ENCODE peak calls at places on chromosomes 4 and X, in nine cellular contexts. One of them, this sample, is unnamed.

GRCh38 chr4:113675731-113676707 is 85.5 kb downstream of the CAMK2D start:
- DNase-seq in BJ: no peak
- DNase-seq in CD4-positive, CD25-positive, alpha-beta regulatory T cell: no peak
- DNase-seq in M059J: peak; percentile 5
- DNase-seq in posterior vena cava: no peak
- DNase-seq in A172: no peak
- DNase-seq in breast epithelium: no peak
- DNase-seq in T follicular helper cell: no peak
- DNase-seq in kidney tubule cell: no peak
- DNase-seq in this sample: no peak

GRCh38 chrX:138775501-138775900 is 64.0 kb upstream of the FGF13 start:
- DNase-seq in BJ: no peak
- DNase-seq in CD4-positive, CD25-positive, alpha-beta regulatory T cell: no peak
- DNase-seq in M059J: peak; percentile 67
- DNase-seq in posterior vena cava: no peak
- DNase-seq in A172: peak; percentile 11
- DNase-seq in breast epithelium: no peak
- DNase-seq in T follicular helper cell: no peak
- DNase-seq in kidney tubule cell: peak; percentile 47
- DNase-seq in this sample: peak; percentile 5

GRCh38 chr4:138910201-138910913 is 105.2 kb upstream of the NOCT start:
- DNase-seq in BJ: no peak
- DNase-seq in CD4-positive, CD25-positive, alpha-beta regulatory T cell: no peak
- DNase-seq in M059J: peak; percentile 72
- DNase-seq in posterior vena cava: no peak
- DNase-seq in A172: peak; percentile 64
- DNase-seq in breast epithelium: no peak
- DNase-seq in T follicular helper cell: no peak
- DNase-seq in kidney tubule cell: peak; percentile 74
- DNase-seq in this sample: no peak

GRCh38 chrX:38774249-38774648 is 27.0 kb upstream of the MID1IP1 start:
- DNase-seq in BJ: no peak
- DNase-seq in CD4-positive, CD25-positive, alpha-beta regulatory T cell: no peak
- DNase-seq in M059J: peak; percentile 25
- DNase-seq in posterior vena cava: no peak
- DNase-seq in A172: no peak
- DNase-seq in breast epithelium: no peak
- DNase-seq in T follicular helper cell: no peak
- DNase-seq in kidney tubule cell: peak; percentile 1
- DNase-seq in this sample: no peak

GRCh38 chr4:15811703-15812325 is 33.7 kb downstream of the CD38 start:
- DNase-seq in BJ: no peak
- DNase-seq in CD4-positive, CD25-positive, alpha-beta regulatory T cell: no peak
- DNase-seq in M059J: no peak
- DNase-seq in posterior vena cava: no peak
- DNase-seq in A172: no peak
- DNase-seq in breast epithelium: no peak
- DNase-seq in T follicular helper cell: no peak
- DNase-seq in kidney tubule cell: no peak
- DNase-seq in this sample: no peak

GRCh38 chrX:143664302-143664701 is 28.4 kb upstream of the SLITRK4 start:
- DNase-seq in BJ: no peak
- DNase-seq in CD4-positive, CD25-positive, alpha-beta regulatory T cell: no peak
- DNase-seq in M059J: peak; percentile 1
- DNase-seq in posterior vena cava: no peak
- DNase-seq in A172: peak; percentile 0
- DNase-seq in breast epithelium: no peak
- DNase-seq in T follicular helper cell: no peak
- DNase-seq in kidney tubule cell: peak; percentile 30
- DNase-seq in this sample: no peak

GRCh38 chr4:151356510-151356909 is 31.1 kb upstream of the SH3D19 start:
- DNase-seq in BJ: no peak
- DNase-seq in CD4-positive, CD25-positive, alpha-beta regulatory T cell: no peak
- DNase-seq in M059J: peak; percentile 61
- DNase-seq in posterior vena cava: no peak
- DNase-seq in A172: peak; percentile 58
- DNase-seq in breast epithelium: no peak
- DNase-seq in T follicular helper cell: no peak
- DNase-seq in kidney tubule cell: peak; percentile 62
- DNase-seq in this sample: no peak

GRCh38 chrX:67159437-67159836 is 384.4 kb upstream of the AR start:
- DNase-seq in BJ: no peak
- DNase-seq in CD4-positive, CD25-positive, alpha-beta regulatory T cell: no peak
- DNase-seq in M059J: no peak
- DNase-seq in posterior vena cava: no peak
- DNase-seq in A172: no peak
- DNase-seq in breast epithelium: no peak
- DNase-seq in T follicular helper cell: no peak
- DNase-seq in kidney tubule cell: no peak
- DNase-seq in this sample: no peak

GRCh38 chrX:317424-318067 is 1.1 kb downstream of the GTPBP6 start:
- DNase-seq in BJ: no peak
- DNase-seq in CD4-positive, CD25-positive, alpha-beta regulatory T cell: no peak
- DNase-seq in M059J: no peak
- DNase-seq in posterior vena cava: no peak
- DNase-seq in A172: peak; percentile 24
- DNase-seq in breast epithelium: peak; percentile 12
- DNase-seq in T follicular helper cell: no peak
- DNase-seq in kidney tubule cell: no peak
- DNase-seq in this sample: no peak

GRCh38 chrX:75303795-75304194 is 29.9 kb downstream of the UPRT start:
- DNase-seq in BJ: peak; percentile 13
- DNase-seq in CD4-positive, CD25-positive, alpha-beta regulatory T cell: no peak
- DNase-seq in M059J: peak; percentile 13
- DNase-seq in posterior vena cava: no peak
- DNase-seq in A172: peak; percentile 8
- DNase-seq in breast epithelium: no peak
- DNase-seq in T follicular helper cell: no peak
- DNase-seq in kidney tubule cell: no peak
- DNase-seq in this sample: no peak

GRCh38 chrX:33183366-33183765 is 28.0 kb downstream of the DMD start:
- DNase-seq in BJ: no peak
- DNase-seq in CD4-positive, CD25-positive, alpha-beta regulatory T cell: no peak
- DNase-seq in M059J: peak; percentile 0
- DNase-seq in posterior vena cava: no peak
- DNase-seq in A172: peak; percentile 2
- DNase-seq in breast epithelium: no peak
- DNase-seq in T follicular helper cell: no peak
- DNase-seq in kidney tubule cell: no peak
- DNase-seq in this sample: no peak

GRCh38 chr4:6986067-6986780 is 56.9 kb upstream of the TADA2B start:
- DNase-seq in BJ: no peak
- DNase-seq in CD4-positive, CD25-positive, alpha-beta regulatory T cell: no peak
- DNase-seq in M059J: peak; percentile 66
- DNase-seq in posterior vena cava: no peak
- DNase-seq in A172: peak; percentile 21
- DNase-seq in breast epithelium: no peak
- DNase-seq in T follicular helper cell: no peak
- DNase-seq in kidney tubule cell: peak; percentile 52
- DNase-seq in this sample: no peak

GRCh38 chrX:11381464-11381863 is 88.3 kb downstream of the AMELX start:
- DNase-seq in BJ: no peak
- DNase-seq in CD4-positive, CD25-positive, alpha-beta regulatory T cell: no peak
- DNase-seq in M059J: peak; percentile 69
- DNase-seq in posterior vena cava: no peak
- DNase-seq in A172: peak; percentile 48
- DNase-seq in breast epithelium: no peak
- DNase-seq in T follicular helper cell: no peak
- DNase-seq in kidney tubule cell: peak; percentile 61
- DNase-seq in this sample: peak; percentile 10